ENCODE peak calls at places on chromosome 7, in five cellular contexts. F is GM04503; E is activated CD4-positive, alpha-beta T cell treated with anti-CD3 and anti-CD28 coated beads, Interleukin-2, amount 50 U/mL, for 24 hours; S is heart right ventricle; L is HuH-7.5. J is an unnamed sample.

GRCh38 chr7:151680810-151681209 is 161.1 kb upstream of the RHEB start:
- DNase-seq in L (no peak), E (no peak), S (no peak), F (no peak), J (no peak)

GRCh38 chr7:84049034-84049433 is 145.6 kb downstream of the SEMA3A start:
- DNase-seq in F (no peak), S (no peak), L (no peak), E (no peak), J (no peak)

GRCh38 chr7:69109879-69110278 is 488.4 kb upstream of the AUTS2 start:
- DNase-seq in E (no peak), S (no peak), L (no peak), F (no peak), J (no peak)

GRCh38 chr7:94394399-94395140 is at the start of gene COL1A2:
- DNase-seq in S (peak; percentile 80), F (peak; percentile 95), L (no peak), E (no peak), J (no peak)

GRCh38 chr7:16695621-16696237 is 49.7 kb downstream of the BZW2 start:
- DNase-seq in F (no peak), S (no peak), E (no peak), L (peak; percentile 25), J (no peak)

GRCh38 chr7:50626971-50627370 is 61.8 kb upstream of the DDC start:
- DNase-seq in L (no peak), S (no peak), F (no peak), E (no peak), J (no peak)

GRCh38 chr7:134212576-134213546 is 85.7 kb downstream of the LRGUK start:
- DNase-seq in S (no peak), E (no peak), L (no peak), F (no peak), J (no peak)

GRCh38 chr7:32506266-32507054 is 11.2 kb downstream of the AVL9 start:
- DNase-seq in L (no peak), E (no peak), F (peak; percentile 82), S (no peak), J (no peak)

GRCh38 chr7:131369354-131369753 is 41.7 kb downstream of the MKLN1 start:
- DNase-seq in F (no peak), S (no peak), L (no peak), E (no peak), J (no peak)

J was measured in activated T-helper 9 cell treated with anti-CD3 and anti-CD28 coated beads, Interleukin-2, amount 50 U/mL, for 16 hours.